ENCODE peak calls at places on chromosomes 2 and 18, in six cellular contexts. Q, W, J, K, S and F are unnamed samples.

GRCh38 chr18:63339920-63340484 is 20.4 kb upstream of the BCL2 start:
- DNase-seq in Q (peak; percentile 10), W (peak; percentile 46), J (peak; percentile 96), K (peak; percentile 86), S (peak; percentile 35), F (peak; percentile 67)

GRCh38 chr18:944440-944839 is 39.8 kb downstream of the ADCYAP1 start:
- DNase-seq in Q (no peak), W (peak; percentile 86), J (no peak), K (no peak), S (no peak), F (no peak)

GRCh38 chr2:67008114-67008513 is 389.0 kb upstream of the ETAA1 start:
- DNase-seq in Q (no peak), W (no peak), J (no peak), K (no peak), S (no peak), F (no peak)

GRCh38 chr2:25586726-25587144 is 86.6 kb downstream of the DTNB start:
- DNase-seq in Q (no peak), W (no peak), J (peak; percentile 26), K (peak; percentile 12), S (no peak), F (no peak)

GRCh38 chr2:186456941-186457340 is 29.1 kb upstream of the ZC3H15 start:
- DNase-seq in Q (no peak), W (peak; percentile 79), J (no peak), K (no peak), S (no peak), F (no peak)

GRCh38 chr2:176488446-176488845 is 219.2 kb downstream of the MTX2 start:
- DNase-seq in Q (no peak), W (peak; percentile 36), J (no peak), K (no peak), S (no peak), F (no peak)

GRCh38 chr2:221312634-221313033 is 259.5 kb downstream of the EPHA4 start:
- DNase-seq in Q (no peak), W (no peak), J (no peak), K (no peak), S (no peak), F (no peak)

GRCh38 chr18:29154758-29155725 is 978.1 kb upstream of the CDH2 start:
- DNase-seq in Q (peak; percentile 66), W (peak; percentile 97), J (no peak), K (no peak), S (no peak), F (peak; percentile 13)

GRCh38 chr2:135688002-135688401 is 53.7 kb upstream of the UBXN4 start:
- DNase-seq in Q (no peak), W (no peak), J (no peak), K (no peak), S (no peak), F (no peak)

GRCh38 chr2:134146620-134147019 is 107.3 kb upstream of the MGAT5 start:
- DNase-seq in Q (no peak), W (no peak), J (peak; percentile 63), K (no peak), S (no peak), F (no peak)

GRCh38 chr2:96866986-96867755 is 2.7 kb downstream of the SEMA4C start:
- DNase-seq in Q (no peak), W (no peak), J (no peak), K (no peak), S (no peak), F (no peak)

GRCh38 chr18:12766986-12767433 is 64.2 kb downstream of the PSMG2 start:
- DNase-seq in Q (no peak), W (no peak), J (peak; percentile 89), K (peak; percentile 77), S (no peak), F (peak; percentile 50)

GRCh38 chr2:125169022-125169763 is 1144.1 kb downstream of the CNTNAP5 start:
- DNase-seq in Q (no peak), W (no peak), J (no peak), K (no peak), S (no peak), F (no peak)

GRCh38 chr2:69973335-69973735 is 11.9 kb upstream of the ASPRV1 start:
- DNase-seq in Q (no peak), W (no peak), J (no peak), K (no peak), S (no peak), F (no peak)

GRCh38 chr2:201546576-201546975 is 95.0 kb downstream of the STRADB start:
- DNase-seq in Q (no peak), W (no peak), J (no peak), K (no peak), S (no peak), F (no peak)

GRCh38 chr2:8677646-8678592 is 3.9 kb upstream of the ID2 start:
- DNase-seq in Q (peak; percentile 34), W (peak; percentile 47), J (peak; percentile 89), K (peak; percentile 83), S (peak; percentile 48), F (peak; percentile 77)

GRCh38 chr2:47617028-47617427 is 165.9 kb upstream of the MSH6 start:
- DNase-seq in Q (no peak), W (no peak), J (no peak), K (peak; percentile 57), S (no peak), F (no peak)

GRCh38 chr2:95353055-95353575 is 49.4 kb upstream of the FAHD2A start:
- DNase-seq in Q (no peak), W (no peak), J (no peak), K (no peak), S (no peak), F (no peak)

GRCh38 chr2:27255187-27255586 is 7.7 kb downstream of the SLC30A3 start:
- DNase-seq in Q (no peak), W (no peak), J (no peak), K (no peak), S (no peak), F (no peak)

GRCh38 chr2:75516378-75517122 is 44.2 kb downstream of the EVA1A start:
- DNase-seq in Q (no peak), W (no peak), J (no peak), K (no peak), S (no peak), F (peak; percentile 51)

GRCh38 chr18:500556-501405 is at the start of gene COLEC12:
- DNase-seq in Q (no peak), W (no peak), J (peak; percentile 68), K (peak; percentile 87), S (no peak), F (peak; percentile 68)

DNA sequence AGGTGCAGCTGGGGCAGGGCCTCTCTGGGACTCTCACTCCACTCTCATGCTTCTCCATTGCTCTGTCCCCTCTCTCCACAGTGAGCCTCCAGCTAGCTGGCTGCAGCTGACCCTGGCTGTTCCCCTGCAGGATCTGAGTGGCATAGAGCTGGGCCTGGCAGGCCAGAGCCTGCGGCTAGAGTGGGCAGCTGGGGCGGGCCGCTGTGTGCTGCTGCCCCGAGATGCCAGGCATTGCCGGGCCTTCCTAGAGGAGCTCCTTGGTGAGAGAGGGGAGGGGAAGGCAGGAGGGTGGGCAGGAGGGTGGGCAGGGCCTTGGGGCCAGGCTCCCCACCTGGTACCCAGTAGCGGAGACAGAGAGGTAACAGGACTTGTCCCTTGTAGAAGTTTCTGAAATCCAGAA is 13.8 kb upstream of the SLC4A3 start:
- DNase-seq in Q (no peak), W (no peak), J (no peak), K (no peak), S (no peak), F (no peak)
- TF ChIP-seq EZH2phosphoT487 in Q (no peak), W (no peak), J (no peak), K (no peak), S (no peak), F (no peak)

DNA sequence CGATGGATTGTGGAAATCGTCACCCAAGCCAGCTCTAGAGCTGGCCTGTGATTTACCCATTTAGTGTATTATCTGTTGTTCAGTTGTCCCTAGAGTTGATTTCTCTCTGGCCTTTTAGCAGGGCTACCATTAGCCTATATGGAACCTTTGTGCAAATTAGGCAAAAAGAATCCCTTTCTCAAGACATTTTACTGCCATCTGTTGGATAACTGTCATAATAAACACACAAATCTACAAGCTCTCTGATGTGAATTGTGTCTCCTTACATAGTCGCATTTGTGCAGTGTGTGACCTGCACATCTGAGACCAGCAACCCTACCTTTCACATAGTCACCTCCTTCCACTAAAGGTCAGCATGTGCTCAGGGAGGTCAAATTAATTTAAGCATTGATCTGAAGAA is 34.0 kb downstream of the LOXHD1 start:
- DNase-seq in Q (no peak), W (peak; percentile 25), J (no peak), K (no peak), S (peak; percentile 78), F (no peak)
- TF ChIP-seq CTCF in Q (peak; percentile 31), W (peak; percentile 30), J (no peak), K (no peak), S (peak; percentile 47), F (peak; percentile 42)

DNA sequence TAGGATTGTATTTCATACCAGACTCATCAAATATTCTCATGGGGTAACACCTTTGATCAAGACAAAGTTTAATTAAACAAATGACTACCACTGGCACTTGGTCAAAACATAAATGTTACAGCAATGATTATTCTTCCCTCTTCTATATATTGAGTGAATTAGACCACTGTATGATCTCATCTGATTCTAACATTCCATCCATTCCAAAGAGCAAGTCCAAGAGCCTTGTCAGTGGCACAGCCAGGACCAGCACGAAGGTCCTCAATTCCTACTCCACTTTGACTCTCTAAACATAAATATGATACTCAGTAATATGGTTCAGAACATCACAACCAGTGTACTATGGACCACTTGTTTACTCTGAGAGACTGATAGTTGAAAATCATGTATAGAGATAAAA is 86.4 kb downstream of the AP1S3 start:
- DNase-seq in Q (no peak), W (no peak), J (no peak), K (no peak), S (no peak), F (no peak)
- H2AFZ ChIP-seq in Q (no peak overlapping the region), W (no peak overlapping the region), J (no peak overlapping the region), K (no peak overlapping the region), S (no peak overlapping the region), F (no peak overlapping the region)

GRCh38 chr2:241553512-241553830 is 5.1 kb upstream of the BOK start:
- DNase-seq in Q (no peak), W (no peak), J (no peak), K (no peak), S (no peak), F (no peak)

GRCh38 chr2:241554610-241555322 is 3.8 kb upstream of the BOK start:
- DNase-seq in Q (no peak), W (no peak), J (no peak), K (no peak), S (no peak), F (no peak)

GRCh38 chr2:241555711-241556110 is 2.8 kb upstream of the BOK start:
- DNase-seq in Q (no peak), W (peak; percentile 58), J (no peak), K (no peak), S (no peak), F (no peak)

GRCh38 chr2:241551998-241552737 is 6.4 kb upstream of the BOK start:
- DNase-seq in Q (no peak), W (no peak), J (no peak), K (no peak), S (no peak), F (no peak)

GRCh38 chr2:241553981-241554380 is 4.6 kb upstream of the BOK start:
- DNase-seq in Q (no peak), W (no peak), J (no peak), K (no peak), S (no peak), F (no peak)
- TF ChIP-seq EZH2phosphoT487 in Q (no peak), W (no peak), J (no peak), K (no peak), S (no peak), F (no peak)

DNA sequence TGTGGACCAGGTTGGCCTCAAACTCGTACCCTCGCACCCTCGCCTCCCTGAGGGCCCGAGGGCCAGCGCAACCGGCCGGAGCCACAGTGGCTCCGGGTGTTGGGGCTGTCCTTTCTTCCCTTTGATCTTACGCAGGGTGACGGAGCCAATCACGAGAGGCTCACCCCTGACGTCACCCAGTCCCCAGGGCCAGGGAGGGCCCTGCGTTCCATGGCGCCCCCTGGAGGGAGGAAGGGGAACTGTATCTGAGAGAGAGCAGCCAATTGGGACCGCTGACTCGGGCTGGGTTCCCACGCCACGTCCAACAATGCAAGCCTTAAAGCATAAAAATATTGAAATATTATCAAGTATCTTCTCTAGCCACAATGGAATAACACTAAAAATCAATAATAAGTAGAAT is 432.8 kb upstream of the LRRTM4 start:
- DNase-seq in Q (no peak), W (no peak), J (no peak), K (no peak), S (no peak), F (no peak)
- TF ChIP-seq CTCF in Q (no peak), W (peak; percentile 37), J (peak; percentile 70), K (peak; percentile 41), S (peak; percentile 21), F (no peak)